ENCODE peak calls at places on chromosomes 11 and 22, in seven cellular contexts. V is K562, W is GM12891, Z is SK-N-SH, H is GM12878, N is H1, M is HepG2. X is an unnamed sample.
A peak's percentile ranks its signal among the peaks of the same experiment; 100 is the strongest.

GRCh38 chr11:34599406-34599901 is 21.4 kb upstream of the EHF start:
- DNase-seq in V (peak; percentile 56), W (no peak), Z (no peak), H (no peak), N (no peak), M (peak; percentile 79), X (no peak)

GRCh38 chr11:2837096-2837601 is 48.4 kb downstream of the CDKN1C start:
- DNase-seq in V (peak; percentile 82), W (no peak), Z (peak; percentile 73), H (no peak), N (no peak), M (peak; percentile 62), X (no peak)

GRCh38 chr11:36328956-36329673 is 33.0 kb downstream of the PRR5L start:
- DNase-seq in V (no peak), W (no peak), Z (no peak), H (no peak), N (no peak), M (no peak), X (no peak)

GRCh38 chr11:68373810-68374501 is 61.6 kb downstream of the LRP5 start:
- DNase-seq in V (no peak), W (no peak), Z (peak; percentile 83), H (no peak), N (no peak), M (peak; percentile 81), X (no peak)

GRCh38 chr22:17260291-17260690 is 41.1 kb upstream of the ADA2 start:
- DNase-seq in V (no peak), W (no peak), Z (no peak), H (no peak), N (no peak), M (no peak), X (no peak)

GRCh38 chr11:64778473-64779298 is at the start of gene SF1:
- DNase-seq in V (peak; percentile 98), W (peak; percentile 84), Z (peak; percentile 95), H (peak; percentile 100), N (peak; percentile 99), M (peak; percentile 100), X (peak; percentile 90)

GRCh38 chr11:111185259-111185658 is 60.3 kb upstream of the POU2AF2 start:
- DNase-seq in V (no peak), W (no peak), Z (no peak), H (no peak), N (no peak), M (no peak), X (no peak)

GRCh38 chr11:68550485-68550817 is 89.9 kb downstream of the PPP6R3 start:
- DNase-seq in V (no peak), W (no peak), Z (no peak), H (no peak), N (no peak), M (no peak), X (no peak)

GRCh38 chr11:73464347-73464746 is 88.1 kb downstream of the RELT start:
- DNase-seq in V (no peak), W (no peak), Z (no peak), H (no peak), N (no peak), M (no peak), X (no peak)

GRCh38 chr22:42069801-42070516 is 653 bp downstream of the NAGA start:
- DNase-seq in V (peak; percentile 19), W (peak; percentile 38), Z (no peak), H (no peak), N (no peak), M (no peak), X (peak; percentile 34)

GRCh38 chr11:4467811-4468606 is 14.4 kb upstream of the OR52K1 start:
- DNase-seq in V (no peak), W (no peak), Z (no peak), H (no peak), N (no peak), M (no peak), X (no peak)

GRCh38 chr11:6703247-6704063 is 20.3 kb upstream of the MRPL17 start:
- DNase-seq in V (peak; percentile 48), W (no peak), Z (peak; percentile 45), H (no peak), N (no peak), M (peak; percentile 64), X (no peak)

GRCh38 chr11:133841279-133842043 is 3.9 kb downstream of the SPATA19 start:
- DNase-seq in V (no peak), W (no peak), Z (no peak), H (no peak), N (no peak), M (no peak), X (no peak)

GRCh38 chr11:12008790-12009616 is 577 bp upstream of the DKK3 start:
- DNase-seq in V (peak; percentile 72), W (no peak), Z (peak; percentile 99), H (no peak), N (no peak), M (no peak), X (no peak)

GRCh38 chr22:22811016-22812009 is 76.3 kb upstream of the IGLL5 start:
- DNase-seq in V (no peak), W (no peak), Z (no peak), H (no peak), N (no peak), M (no peak), X (no peak)

DNA sequence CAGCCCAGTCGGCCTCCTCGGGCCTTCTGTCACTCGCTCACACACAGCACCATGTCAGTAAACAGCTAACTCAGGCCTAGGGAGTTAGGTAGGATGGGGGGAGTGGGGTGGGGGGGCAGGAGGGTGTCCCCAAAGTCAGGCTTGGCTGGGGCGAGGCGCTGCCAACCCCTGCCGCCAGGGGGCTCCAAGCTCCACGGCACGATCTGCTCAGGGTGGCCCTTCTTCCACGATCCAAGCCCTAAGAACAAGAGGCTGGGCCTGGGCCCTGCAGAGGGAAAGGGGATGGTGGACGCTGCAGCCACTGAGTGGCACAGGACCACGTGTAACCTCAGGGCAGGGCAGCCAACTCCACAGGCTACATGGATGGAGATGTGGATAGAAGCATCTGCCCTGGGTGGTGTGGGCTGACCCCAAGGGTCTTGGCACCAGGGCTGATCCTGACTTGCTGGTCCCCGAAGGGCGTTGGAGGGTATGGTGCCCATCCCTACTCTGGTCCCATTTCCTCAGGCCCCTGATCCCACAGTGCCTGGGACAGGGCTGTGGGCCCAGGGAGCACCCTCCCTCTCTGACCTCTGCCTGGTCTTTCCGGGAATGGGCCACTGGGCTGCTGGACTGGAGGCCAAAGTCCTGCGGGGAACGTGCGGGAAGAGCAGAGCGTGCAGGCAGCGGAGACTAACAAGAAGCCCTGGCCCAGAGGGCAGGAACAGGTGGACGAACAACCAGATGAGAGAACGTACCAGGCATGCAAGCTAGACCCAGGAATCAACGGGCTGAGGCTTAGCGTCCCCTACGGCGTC is 29.1 kb upstream of the TXNRD2 start:
- DNase-seq in V (peak; percentile 97), W (peak; percentile 94), Z (peak; percentile 91), H (no peak), N (no peak), M (peak; percentile 53), X (peak; percentile 96)
- TF ChIP-seq POLR2AphosphoS5 in V (peak; percentile 59), W (no peak), Z (no peak), H (no peak), N (no peak), M (peak; percentile 53), X (no peak)

GRCh38 chr11:122649133-122649532 is 6.4 kb upstream of the UBASH3B start:
- DNase-seq in V (no peak), W (no peak), Z (no peak), H (no peak), N (no peak), M (no peak), X (no peak)

GRCh38 chr11:122642971-122643370 is 12.6 kb upstream of the UBASH3B start:
- DNase-seq in V (no peak), W (no peak), Z (no peak), H (no peak), N (no peak), M (no peak), X (no peak)

GRCh38 chr11:122647728-122648127 is 7.8 kb upstream of the UBASH3B start:
- DNase-seq in V (no peak), W (no peak), Z (no peak), H (no peak), N (no peak), M (no peak), X (no peak)

GRCh38 chr11:122646549-122647340 is 8.8 kb upstream of the UBASH3B start:
- DNase-seq in V (no peak), W (no peak), Z (no peak), H (no peak), N (no peak), M (no peak), X (no peak)

GRCh38 chr11:122645847-122646246 is 9.7 kb upstream of the UBASH3B start:
- DNase-seq in V (no peak), W (no peak), Z (no peak), H (no peak), N (no peak), M (no peak), X (no peak)
- TF ChIP-seq TAF1 in V (no peak), W (no peak), Z (no peak), H (no peak), N (no peak), M (no peak), X (no peak)

GRCh38 chr11:44622721-44623258 is 57.3 kb downstream of the CD82 start:
- DNase-seq in V (no peak), W (no peak), Z (no peak), H (no peak), N (no peak), M (no peak), X (peak; percentile 4)

GRCh38 chr11:44619931-44620725 is 54.7 kb downstream of the CD82 start:
- DNase-seq in V (no peak), W (no peak), Z (no peak), H (no peak), N (no peak), M (no peak), X (no peak)

GRCh38 chr11:44622190-44622650 is 56.8 kb downstream of the CD82 start:
- DNase-seq in V (no peak), W (no peak), Z (no peak), H (no peak), N (no peak), M (no peak), X (peak; percentile 2)

GRCh38 chr11:44621784-44622183 is 56.3 kb downstream of the CD82 start:
- DNase-seq in V (no peak), W (no peak), Z (no peak), H (no peak), N (no peak), M (no peak), X (peak; percentile 2)

GRCh38 chr11:44621140-44621681 is 55.7 kb downstream of the CD82 start:
- DNase-seq in V (peak; percentile 84), W (peak; percentile 70), Z (peak; percentile 92), H (no peak), N (peak; percentile 46), M (peak; percentile 55), X (peak; percentile 72)
- TF ChIP-seq POLR2AphosphoS5 in V (no peak), W (peak; percentile 32), Z (no peak), H (peak; percentile 59), N (no peak), M (no peak), X (peak; percentile 36)

DNA sequence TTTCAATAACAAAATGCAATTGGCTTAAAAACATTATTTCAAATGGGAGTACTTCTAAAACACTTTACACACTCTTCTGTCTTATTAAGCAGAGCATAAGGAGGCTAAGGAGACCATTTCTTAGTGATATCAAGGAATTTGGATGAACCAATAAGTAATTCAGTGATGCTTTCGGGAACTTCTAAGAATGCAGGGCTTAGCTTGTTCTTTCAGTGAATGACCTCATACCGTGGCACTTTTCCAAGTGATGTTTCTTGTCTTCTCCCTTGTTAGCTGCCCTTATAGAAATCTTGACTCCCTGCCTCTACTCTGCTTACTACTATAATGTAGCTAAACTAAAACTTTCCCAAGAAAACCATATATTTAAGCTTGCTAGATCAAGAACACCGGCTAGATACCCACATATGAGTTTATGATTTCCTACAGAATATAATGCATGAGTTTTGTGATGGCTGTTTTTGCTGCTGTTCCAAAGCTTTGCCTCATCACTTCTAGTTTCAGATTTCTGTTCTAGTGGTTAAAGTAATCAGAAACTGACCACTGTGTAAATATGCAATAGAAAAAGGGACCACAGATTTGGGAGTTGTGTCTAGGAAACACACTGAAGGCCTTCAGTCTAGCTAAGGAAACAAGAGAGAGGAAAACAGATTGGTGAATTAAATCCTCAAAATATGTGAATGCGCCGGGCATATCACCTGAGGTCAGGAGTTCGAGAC is 37.5 kb upstream of the STK33 start:
- DNase-seq in V (no peak), W (no peak), Z (no peak), H (no peak), N (no peak), M (no peak), X (no peak)
- TF ChIP-seq TAF1 in V (no peak), W (no peak), Z (no peak), H (no peak), N (no peak), M (no peak), X (no peak)

X was measured in GM12892.